ENCODE peak calls at places on chromosomes 13 and 19, in five cellular contexts. K is fibroblast of lung, D is PC-3, E is BE2C, O is body of pancreas. W is an unnamed sample.

GRCh38 chr19:40717325-40717879 is 490 bp downstream of the ITPKC start:
- DNase-seq in D (no peak), E (no peak), O (no peak), K (peak; percentile 21), W (no peak)

GRCh38 chr19:16860118-16860517 is 28.7 kb upstream of the F2RL3 start:
- DNase-seq in E (no peak), D (no peak), O (no peak), K (no peak), W (no peak)

GRCh38 chr13:23608704-23609413 is 38.6 kb downstream of the TNFRSF19 start:
- DNase-seq in D (no peak), O (peak; percentile 38), E (peak; percentile 81), K (peak; percentile 55), W (no peak)

GRCh38 chr13:51644649-51645048 is 60.4 kb downstream of the WDFY2 start:
- DNase-seq in E (no peak), K (peak; percentile 40), D (peak; percentile 30), O (peak; percentile 34), W (no peak)

GRCh38 chr19:34793562-34793961 is 20.5 kb upstream of the ZNF599 start:
- DNase-seq in D (no peak), O (no peak), K (no peak), E (no peak), W (no peak)

GRCh38 chr13:43572601-43573360 is 214.0 kb downstream of the ENOX1 start:
- DNase-seq in D (peak; percentile 62), O (no peak), K (no peak), E (no peak), W (no peak)

GRCh38 chr19:21749090-21749489 is 18.3 kb downstream of the ZNF100 start:
- DNase-seq in O (no peak), D (no peak), K (no peak), E (no peak), W (no peak)

GRCh38 chr13:41833201-41833600 is 127.7 kb downstream of the VWA8 start:
- DNase-seq in O (no peak), K (no peak), E (no peak), D (peak; percentile 20), W (no peak)

GRCh38 chr19:57262044-57262443 is 18.2 kb upstream of the ZNF460 start:
- DNase-seq in D (no peak), O (no peak), K (no peak), E (no peak), W (no peak)

GRCh38 chr13:37769078-37769477 is 100.5 kb downstream of the TRPC4 start:
- DNase-seq in D (peak; percentile 21), K (no peak), O (no peak), E (no peak), W (no peak)
- TF ChIP-seq CTCF in D (peak; percentile 37), K (peak; percentile 21), O (peak; percentile 16), E (no peak), W (peak; percentile 81)

GRCh38 chr13:87235621-87236020 is 435.6 kb upstream of the SLITRK5 start:
- DNase-seq in D (peak; percentile 36), E (no peak), K (no peak), O (no peak), W (no peak)

GRCh38 chr13:87234981-87235380 is 436.2 kb upstream of the SLITRK5 start:
- DNase-seq in O (no peak), D (peak; percentile 60), K (peak; percentile 76), E (no peak), W (peak; percentile 49)
- TF ChIP-seq CTCF in O (no peak), D (no peak), K (no peak), E (no peak), W (no peak)

DNA sequence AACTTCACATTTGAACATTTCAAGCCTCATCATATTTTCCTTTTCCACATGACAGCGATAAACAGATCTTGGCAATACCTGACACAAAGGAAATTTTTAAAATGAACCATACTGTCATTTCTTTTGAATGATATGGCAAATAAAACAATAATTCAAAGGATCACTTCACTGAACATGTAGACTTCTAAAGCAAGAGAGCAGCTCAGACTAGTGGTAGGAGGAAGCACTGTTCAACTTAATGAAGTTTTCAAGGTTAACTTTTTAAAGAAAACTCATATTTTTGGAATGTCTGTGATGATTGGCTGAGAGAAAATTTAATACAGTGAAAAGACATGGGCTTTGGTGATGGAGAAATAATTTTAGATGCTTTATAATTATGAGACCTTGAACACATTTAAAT is 198.0 kb downstream of the OXGR1 start:
- DNase-seq in O (no peak), K (no peak), E (no peak), D (peak; percentile 6), W (no peak)
- TF ChIP-seq CTCF in O (no peak), K (peak; percentile 22), E (peak; percentile 63), D (peak; percentile 45), W (peak; percentile 31)

GRCh38 chr19:29040951-29041350 is 172.0 kb downstream of the UQCRFS1 start:
- DNase-seq in K (no peak), O (no peak), D (no peak), E (no peak), W (no peak)
- TF ChIP-seq CTCF in K (no peak), O (no peak), D (no peak), E (no peak), W (no peak)

GRCh38 chr19:42693760-42694350 is 46.4 kb downstream of the PSG3 start:
- DNase-seq in O (peak; percentile 52), D (peak; percentile 75), E (peak; percentile 38), K (peak; percentile 32), W (no peak)
- TF ChIP-seq CTCF in O (peak; percentile 47), D (peak; percentile 85), E (peak; percentile 61), K (peak; percentile 62), W (peak; percentile 29)

W was measured in chondrocyte.